ENCODE peak calls at places on chromosome 7, in seven cellular contexts. One of them, this sample, is unnamed.

GRCh38 chr7:156792611-156793010 is 100.4 kb downstream of the LMBR1 start:
- DNase-seq in AG09319: no peak
- DNase-seq in PC-9: no peak
- DNase-seq in neural crest cell: no peak
- DNase-seq in heart right ventricle: peak
- DNase-seq in transverse colon: no peak
- DNase-seq in suprapubic skin: no peak
- DNase-seq in this sample: no peak

GRCh38 chr7:4144801-4145470 is 537.2 kb upstream of the FOXK1 start:
- DNase-seq in heart right ventricle: peak
- DNase-seq in transverse colon: peak
- DNase-seq in AG09319: no peak
- DNase-seq in suprapubic skin: peak
- DNase-seq in neural crest cell: peak
- DNase-seq in PC-9: no peak
- DNase-seq in this sample: peak

GRCh38 chr7:155337946-155338631 is 40.4 kb downstream of the INSIG1 start:
- DNase-seq in neural crest cell: no peak
- DNase-seq in transverse colon: no peak
- DNase-seq in PC-9: no peak
- DNase-seq in suprapubic skin: no peak
- DNase-seq in AG09319: no peak
- DNase-seq in heart right ventricle: no peak
- DNase-seq in this sample: no peak

GRCh38 chr7:5231811-5232484 is 41.9 kb downstream of the WIPI2 start:
- DNase-seq in neural crest cell: no peak
- DNase-seq in PC-9: no peak
- DNase-seq in suprapubic skin: no peak
- DNase-seq in AG09319: no peak
- DNase-seq in heart right ventricle: no peak
- DNase-seq in transverse colon: peak
- DNase-seq in this sample: no peak

GRCh38 chr7:91883676-91884362 is 3.3 kb upstream of the MTERF1 start:
- DNase-seq in heart right ventricle: no peak
- DNase-seq in neural crest cell: no peak
- DNase-seq in AG09319: no peak
- DNase-seq in PC-9: no peak
- DNase-seq in transverse colon: no peak
- DNase-seq in suprapubic skin: no peak
- DNase-seq in this sample: no peak

GRCh38 chr7:99693427-99694200 is 13.8 kb upstream of the CYP3A5 start:
- DNase-seq in AG09319: no peak
- DNase-seq in neural crest cell: peak
- DNase-seq in heart right ventricle: no peak
- DNase-seq in transverse colon: peak
- DNase-seq in suprapubic skin: no peak
- DNase-seq in PC-9: peak
- DNase-seq in this sample: peak

GRCh38 chr7:121084748-121085336 is 96.3 kb downstream of the CPED1 start:
- DNase-seq in transverse colon: no peak
- DNase-seq in heart right ventricle: no peak
- DNase-seq in suprapubic skin: no peak
- DNase-seq in AG09319: peak
- DNase-seq in neural crest cell: no peak
- DNase-seq in PC-9: peak
- DNase-seq in this sample: no peak

GRCh38 chr7:95255691-95256090 is 68.6 kb downstream of the PON1 start:
- DNase-seq in AG09319: no peak
- DNase-seq in transverse colon: no peak
- DNase-seq in heart right ventricle: no peak
- DNase-seq in neural crest cell: no peak
- DNase-seq in PC-9: no peak
- DNase-seq in suprapubic skin: no peak
- DNase-seq in this sample: no peak

GRCh38 chr7:50793115-50793946 is 10.6 kb upstream of the GRB10 start:
- DNase-seq in heart right ventricle: peak
- DNase-seq in AG09319: no peak
- DNase-seq in neural crest cell: peak
- DNase-seq in suprapubic skin: no peak
- DNase-seq in PC-9: peak
- DNase-seq in transverse colon: peak
- DNase-seq in this sample: peak

GRCh38 chr7:103867874-103868273 is 121.6 kb downstream of the RELN start:
- DNase-seq in suprapubic skin: no peak
- DNase-seq in heart right ventricle: no peak
- DNase-seq in PC-9: no peak
- DNase-seq in neural crest cell: no peak
- DNase-seq in transverse colon: no peak
- DNase-seq in AG09319: no peak
- DNase-seq in this sample: no peak

GRCh38 chr7:53485354-53485753 is 449.9 kb downstream of the POM121L12 start:
- DNase-seq in neural crest cell: no peak
- DNase-seq in PC-9: no peak
- DNase-seq in transverse colon: no peak
- DNase-seq in AG09319: no peak
- DNase-seq in suprapubic skin: no peak
- DNase-seq in heart right ventricle: no peak
- DNase-seq in this sample: no peak

GRCh38 chr7:121113288-121113687 is 124.8 kb downstream of the CPED1 start:
- DNase-seq in neural crest cell: no peak
- DNase-seq in heart right ventricle: no peak
- DNase-seq in transverse colon: no peak
- DNase-seq in AG09319: no peak
- DNase-seq in PC-9: no peak
- DNase-seq in suprapubic skin: no peak
- DNase-seq in this sample: no peak

GRCh38 chr7:141478845-141479244 is 72.4 kb upstream of the AGK start:
- DNase-seq in AG09319: no peak
- DNase-seq in PC-9: no peak
- DNase-seq in suprapubic skin: no peak
- DNase-seq in transverse colon: no peak
- DNase-seq in heart right ventricle: no peak
- DNase-seq in neural crest cell: no peak
- DNase-seq in this sample: no peak

GRCh38 chr7:121083790-121084251 is 95.3 kb downstream of the CPED1 start:
- DNase-seq in neural crest cell: no peak
- DNase-seq in AG09319: no peak
- DNase-seq in PC-9: no peak
- DNase-seq in suprapubic skin: no peak
- DNase-seq in transverse colon: no peak
- DNase-seq in heart right ventricle: no peak
- DNase-seq in this sample: no peak

GRCh38 chr7:137241655-137242054 is 101.9 kb downstream of the PTN start:
- DNase-seq in transverse colon: no peak
- DNase-seq in neural crest cell: no peak
- DNase-seq in AG09319: no peak
- DNase-seq in heart right ventricle: no peak
- DNase-seq in PC-9: no peak
- DNase-seq in suprapubic skin: no peak
- DNase-seq in this sample: no peak

GRCh38 chr7:66296001-66296521 is 90.9 kb downstream of the TPST1 start:
- DNase-seq in suprapubic skin: no peak
- DNase-seq in AG09319: peak
- DNase-seq in transverse colon: no peak
- DNase-seq in neural crest cell: no peak
- DNase-seq in heart right ventricle: no peak
- DNase-seq in PC-9: no peak
- DNase-seq in this sample: no peak

GRCh38 chr7:50720295-50720694 is 62.4 kb downstream of the GRB10 start:
- DNase-seq in neural crest cell: no peak
- DNase-seq in AG09319: no peak
- DNase-seq in suprapubic skin: no peak
- DNase-seq in PC-9: no peak
- DNase-seq in heart right ventricle: no peak
- DNase-seq in transverse colon: no peak
- DNase-seq in this sample: no peak

DNA sequence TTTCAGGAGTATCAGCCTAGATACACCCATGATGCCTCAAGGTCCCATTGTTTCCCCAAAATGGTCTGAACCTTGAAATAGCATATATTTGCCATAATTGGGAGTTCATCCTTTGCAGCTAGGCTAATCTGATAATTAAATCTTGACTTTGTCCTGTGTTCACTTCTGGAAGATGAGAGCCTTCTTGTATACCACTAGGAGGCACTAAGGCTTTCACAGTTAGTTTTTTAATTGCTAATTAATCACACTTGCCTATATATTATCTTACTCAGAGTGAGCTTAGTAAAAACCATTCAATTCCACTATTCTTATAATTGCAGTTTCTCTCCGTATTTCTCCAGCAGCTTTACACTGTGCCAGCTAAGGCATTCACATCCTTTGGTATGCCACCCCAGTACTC is 48.7 kb upstream of the MAGI2 start:
- DNase-seq in suprapubic skin: no peak
- DNase-seq in AG09319: no peak
- DNase-seq in PC-9: no peak
- DNase-seq in neural crest cell: no peak
- DNase-seq in heart right ventricle: no peak
- DNase-seq in transverse colon: no peak
- DNase-seq in this sample: no peak
- TF ChIP-seq CTCF in suprapubic skin: no peak
- TF ChIP-seq CTCF in AG09319: no peak
- TF ChIP-seq CTCF in PC-9: peak
- TF ChIP-seq CTCF in neural crest cell: peak
- TF ChIP-seq CTCF in heart right ventricle: no peak
- TF ChIP-seq CTCF in transverse colon: peak
- TF ChIP-seq CTCF in this sample: no peak

GRCh38 chr7:133562617-133563016 is 309.7 kb downstream of the EXOC4 start:
- DNase-seq in transverse colon: no peak
- DNase-seq in AG09319: peak
- DNase-seq in neural crest cell: no peak
- DNase-seq in heart right ventricle: no peak
- DNase-seq in suprapubic skin: no peak
- DNase-seq in PC-9: no peak
- DNase-seq in this sample: no peak
- TF ChIP-seq CTCF in transverse colon: no peak
- TF ChIP-seq CTCF in AG09319: no peak
- TF ChIP-seq CTCF in neural crest cell: no peak
- TF ChIP-seq CTCF in heart right ventricle: no peak
- TF ChIP-seq CTCF in suprapubic skin: no peak
- TF ChIP-seq CTCF in PC-9: no peak
- TF ChIP-seq CTCF in this sample: no peak

GRCh38 chr7:2718703-2718965 is 30.6 kb downstream of the AMZ1 start:
- DNase-seq in suprapubic skin: no peak
- DNase-seq in transverse colon: no peak
- DNase-seq in neural crest cell: no peak
- DNase-seq in heart right ventricle: no peak
- DNase-seq in AG09319: no peak
- DNase-seq in PC-9: no peak
- DNase-seq in this sample: no peak

GRCh38 chr7:2717293-2717904 is 29.4 kb downstream of the AMZ1 start:
- DNase-seq in neural crest cell: no peak
- DNase-seq in suprapubic skin: no peak
- DNase-seq in AG09319: no peak
- DNase-seq in PC-9: no peak
- DNase-seq in heart right ventricle: no peak
- DNase-seq in transverse colon: peak
- DNase-seq in this sample: no peak

GRCh38 chr7:2720024-2720423 is 32.0 kb downstream of the AMZ1 start:
- DNase-seq in AG09319: no peak
- DNase-seq in neural crest cell: no peak
- DNase-seq in suprapubic skin: no peak
- DNase-seq in transverse colon: no peak
- DNase-seq in heart right ventricle: no peak
- DNase-seq in PC-9: no peak
- DNase-seq in this sample: no peak

GRCh38 chr7:2717905-2718702 is 30.1 kb downstream of the AMZ1 start:
- DNase-seq in heart right ventricle: no peak
- DNase-seq in AG09319: no peak
- DNase-seq in suprapubic skin: no peak
- DNase-seq in neural crest cell: no peak
- DNase-seq in PC-9: no peak
- DNase-seq in transverse colon: no peak
- DNase-seq in this sample: no peak

DNA sequence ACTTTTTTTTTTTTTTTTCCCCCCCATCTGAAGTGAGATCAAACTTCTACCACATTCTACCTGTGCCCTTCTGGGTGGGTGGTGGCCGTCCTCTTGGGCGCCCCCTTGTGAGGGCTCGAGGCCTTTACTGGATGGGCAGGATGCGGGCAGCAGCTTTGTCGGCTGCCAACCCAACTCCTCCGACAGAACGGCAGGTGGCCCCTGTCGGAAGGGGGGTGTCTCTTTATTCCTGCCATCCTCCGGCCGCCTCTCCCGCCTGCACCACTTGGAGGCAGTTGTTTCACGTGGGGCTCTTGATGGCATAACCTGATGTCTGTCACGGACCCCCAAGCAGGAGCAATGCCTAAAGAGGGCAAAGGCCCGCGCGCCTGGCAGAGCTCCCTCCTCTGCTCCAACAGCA is 31.0 kb downstream of the AMZ1 start:
- DNase-seq in PC-9: peak
- DNase-seq in neural crest cell: no peak
- DNase-seq in AG09319: no peak
- DNase-seq in suprapubic skin: no peak
- DNase-seq in transverse colon: no peak
- DNase-seq in heart right ventricle: no peak
- DNase-seq in this sample: no peak
- TF ChIP-seq CTCF in PC-9: peak
- TF ChIP-seq CTCF in neural crest cell: peak
- TF ChIP-seq CTCF in AG09319: peak
- TF ChIP-seq CTCF in suprapubic skin: no peak
- TF ChIP-seq CTCF in transverse colon: peak
- TF ChIP-seq CTCF in heart right ventricle: peak
- TF ChIP-seq CTCF in this sample: peak

GRCh38 chr7:33091111-33091531 is 18.1 kb downstream of the RP9 start:
- DNase-seq in suprapubic skin: no peak
- DNase-seq in AG09319: no peak
- DNase-seq in neural crest cell: no peak
- DNase-seq in transverse colon: no peak
- DNase-seq in PC-9: no peak
- DNase-seq in heart right ventricle: no peak
- DNase-seq in this sample: no peak

GRCh38 chr7:33091641-33092191 is 17.5 kb downstream of the RP9 start:
- DNase-seq in PC-9: no peak
- DNase-seq in heart right ventricle: no peak
- DNase-seq in suprapubic skin: no peak
- DNase-seq in neural crest cell: no peak
- DNase-seq in transverse colon: no peak
- DNase-seq in AG09319: no peak
- DNase-seq in this sample: no peak

GRCh38 chr7:33087858-33088257 is 21.3 kb downstream of the RP9 start:
- DNase-seq in suprapubic skin: no peak
- DNase-seq in AG09319: no peak
- DNase-seq in transverse colon: no peak
- DNase-seq in heart right ventricle: no peak
- DNase-seq in PC-9: no peak
- DNase-seq in neural crest cell: no peak
- DNase-seq in this sample: no peak

GRCh38 chr7:33087356-33087755 is 21.8 kb downstream of the RP9 start:
- DNase-seq in AG09319: no peak
- DNase-seq in heart right ventricle: no peak
- DNase-seq in neural crest cell: no peak
- DNase-seq in suprapubic skin: no peak
- DNase-seq in PC-9: no peak
- DNase-seq in transverse colon: no peak
- DNase-seq in this sample: no peak

DNA sequence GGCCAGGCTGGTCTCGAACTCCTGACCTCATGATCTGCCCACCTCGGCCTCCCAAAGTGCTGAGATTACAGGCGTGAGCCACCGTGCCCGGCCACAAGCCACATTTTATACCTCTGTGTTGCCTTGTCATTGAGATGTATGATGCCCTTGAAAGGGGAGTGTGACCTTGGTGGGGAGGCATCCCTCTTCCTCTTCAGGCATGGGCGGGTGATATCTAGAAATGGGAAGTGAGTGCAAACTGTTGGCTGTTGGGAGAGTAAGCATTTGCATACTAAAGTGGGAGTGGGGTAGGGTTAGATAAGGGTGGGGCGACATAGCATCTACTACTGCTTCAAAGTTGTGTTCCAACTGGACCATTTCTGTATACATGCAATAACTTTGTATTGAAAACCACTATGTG is 20.1 kb downstream of the RP9 start:
- DNase-seq in suprapubic skin: no peak
- DNase-seq in neural crest cell: no peak
- DNase-seq in AG09319: no peak
- DNase-seq in heart right ventricle: no peak
- DNase-seq in PC-9: no peak
- DNase-seq in transverse colon: no peak
- DNase-seq in this sample: no peak
- TF ChIP-seq CTCF in suprapubic skin: no peak
- TF ChIP-seq CTCF in neural crest cell: no peak
- TF ChIP-seq CTCF in AG09319: no peak
- TF ChIP-seq CTCF in heart right ventricle: no peak
- TF ChIP-seq CTCF in PC-9: no peak
- TF ChIP-seq CTCF in transverse colon: no peak
- TF ChIP-seq CTCF in this sample: no peak

This sample was measured in mesothelial cell of epicardium.